ENCODE peak calls at places on chromosomes 5 and 9, in four cellular contexts. X, W, I and Y are unnamed samples.

GRCh38 chr9:2758162-2758950 is 41.0 kb downstream of the KCNV2 start:
- DNase-seq in X (peak), W (no peak), I (no peak), Y (no peak)

GRCh38 chr5:54455413-54456157 is at the start of gene HSPB3:
- DNase-seq in X (peak), W (no peak), I (no peak), Y (no peak)

GRCh38 chr5:141737485-141737884 is 55.5 kb upstream of the ARAP3 start:
- DNase-seq in X (no peak), W (no peak), I (no peak), Y (no peak)

GRCh38 chr5:389197-389821 is 53.7 kb upstream of the EXOC3 start:
- DNase-seq in X (no peak), W (no peak), I (no peak), Y (no peak)

GRCh38 chr9:88258012-88258411 is 119.7 kb upstream of the SPATA31C2 start:
- DNase-seq in X (peak), W (no peak), I (no peak), Y (no peak)

GRCh38 chr9:14782652-14783051 is 60.1 kb upstream of the CER1 start:
- DNase-seq in X (no peak), W (no peak), I (peak), Y (no peak)

GRCh38 chr5:72760259-72760658 is 56.2 kb upstream of the TNPO1 start:
- DNase-seq in X (peak), W (no peak), I (no peak), Y (no peak)

GRCh38 chr5:173707392-173707791 is 90.9 kb upstream of the BOD1 start:
- DNase-seq in X (peak), W (no peak), I (no peak), Y (no peak)

GRCh38 chr9:119509291-119509905 is 140.2 kb upstream of the BRINP1 start:
- DNase-seq in X (no peak), W (no peak), I (no peak), Y (no peak)

GRCh38 chr5:16866795-16867584 is 69.1 kb downstream of the MYO10 start:
- DNase-seq in X (peak), W (peak), I (peak), Y (peak)

GRCh38 chr5:142403583-142403982 is 78.8 kb upstream of the SPRY4 start:
- DNase-seq in X (no peak), W (no peak), I (peak), Y (no peak)

GRCh38 chr9:6827370-6827949 is 69.7 kb downstream of the KDM4C start:
- DNase-seq in X (peak), W (peak), I (peak), Y (no peak)

GRCh38 chr5:10668697-10669096 is 92.3 kb downstream of the DAP start:
- DNase-seq in X (no peak), W (no peak), I (no peak), Y (no peak)

GRCh38 chr9:72149231-72149975 is at the start of gene GDA:
- DNase-seq in X (no peak), W (peak), I (peak), Y (peak)

GRCh38 chr9:109110326-109111014 is 9.3 kb downstream of the TMEM245 start:
- DNase-seq in X (peak), W (no peak), I (no peak), Y (no peak)

GRCh38 chr9:136719212-136719880 is 7.0 kb downstream of the DIPK1B start:
- DNase-seq in X (no peak), W (no peak), I (no peak), Y (peak)

GRCh38 chr5:113295111-113295539 is 139.7 kb downstream of the TSSK1B start:
- DNase-seq in X (no peak), W (no peak), I (no peak), Y (no peak)

GRCh38 chr9:124757589-124757988 is 13.5 kb downstream of the NR6A1 start:
- DNase-seq in X (no peak), W (no peak), I (peak), Y (no peak)

GRCh38 chr5:141349917-141350619 is at the start of gene PCDHGB1:
- DNase-seq in X (peak), W (no peak), I (peak), Y (peak)

GRCh38 chr5:10595305-10595677 is 31.4 kb downstream of the ANKRD33B start:
- DNase-seq in X (peak), W (no peak), I (no peak), Y (no peak)

GRCh38 chr5:66805514-66806430 is 209.6 kb downstream of the MAST4 start:
- DNase-seq in X (no peak), W (no peak), I (no peak), Y (no peak)

GRCh38 chr5:172777381-172778222 is 6.6 kb upstream of the DUSP1 start:
- DNase-seq in X (peak), W (no peak), I (peak), Y (no peak)

GRCh38 chr5:43301653-43302091 is 11.5 kb downstream of the HMGCS1 start:
- DNase-seq in X (peak), W (no peak), I (no peak), Y (no peak)

GRCh38 chr9:107005201-107005600 is 142.2 kb downstream of the ZNF462 start:
- DNase-seq in X (no peak), W (no peak), I (peak), Y (no peak)

GRCh38 chr5:144504929-144505578 is 334.4 kb downstream of the KCTD16 start:
- DNase-seq in X (no peak), W (no peak), I (peak), Y (no peak)

GRCh38 chr5:154087260-154087659 is 48.5 kb downstream of the MFAP3 start:
- DNase-seq in X (no peak), W (no peak), I (no peak), Y (no peak)

GRCh38 chr5:132788508-132788907 is 11.5 kb upstream of the SEPTIN8 start:
- DNase-seq in X (no peak), W (no peak), I (no peak), Y (no peak)

GRCh38 chr9:110452227-110452801 is 114.7 kb upstream of the TXNDC8 start:
- DNase-seq in X (peak), W (no peak), I (no peak), Y (no peak)

GRCh38 chr5:61332369-61332745 is 299 bp downstream of the ZSWIM6 start:
- DNase-seq in X (peak), W (peak), I (peak), Y (no peak)

GRCh38 chr9:100595391-100596199 is 17.7 kb downstream of the CAVIN4 start:
- DNase-seq in X (peak), W (peak), I (peak), Y (no peak)

GRCh38 chr9:92749071-92749933 is 15.3 kb downstream of the BICD2 start:
- DNase-seq in X (no peak), W (no peak), I (no peak), Y (peak)

GRCh38 chr5:90293931-90294330 is 115.6 kb downstream of the CETN3 start:
- DNase-seq in X (peak), W (no peak), I (peak), Y (peak)

GRCh38 chr5:137137013-137137632 is 362.0 kb downstream of the SPOCK1 start:
- DNase-seq in X (no peak), W (no peak), I (peak), Y (peak)
- H2BK15ac ChIP-seq in X (no peak), W (no peak), I (no peak), Y (no peak)

GRCh38 chr5:80249876-80250275 is 6.0 kb downstream of the SERINC5 start:
- DNase-seq in X (peak), W (no peak), I (no peak), Y (no peak)

GRCh38 chr5:80243567-80243966 is 12.3 kb downstream of the SERINC5 start:
- DNase-seq in X (no peak), W (no peak), I (no peak), Y (no peak)

GRCh38 chr5:80245986-80246781 is 9.7 kb downstream of the SERINC5 start:
- DNase-seq in X (peak), W (peak), I (peak), Y (no peak)

GRCh38 chr5:80248378-80248777 is 7.5 kb downstream of the SERINC5 start:
- DNase-seq in X (no peak), W (no peak), I (no peak), Y (no peak)

DNA sequence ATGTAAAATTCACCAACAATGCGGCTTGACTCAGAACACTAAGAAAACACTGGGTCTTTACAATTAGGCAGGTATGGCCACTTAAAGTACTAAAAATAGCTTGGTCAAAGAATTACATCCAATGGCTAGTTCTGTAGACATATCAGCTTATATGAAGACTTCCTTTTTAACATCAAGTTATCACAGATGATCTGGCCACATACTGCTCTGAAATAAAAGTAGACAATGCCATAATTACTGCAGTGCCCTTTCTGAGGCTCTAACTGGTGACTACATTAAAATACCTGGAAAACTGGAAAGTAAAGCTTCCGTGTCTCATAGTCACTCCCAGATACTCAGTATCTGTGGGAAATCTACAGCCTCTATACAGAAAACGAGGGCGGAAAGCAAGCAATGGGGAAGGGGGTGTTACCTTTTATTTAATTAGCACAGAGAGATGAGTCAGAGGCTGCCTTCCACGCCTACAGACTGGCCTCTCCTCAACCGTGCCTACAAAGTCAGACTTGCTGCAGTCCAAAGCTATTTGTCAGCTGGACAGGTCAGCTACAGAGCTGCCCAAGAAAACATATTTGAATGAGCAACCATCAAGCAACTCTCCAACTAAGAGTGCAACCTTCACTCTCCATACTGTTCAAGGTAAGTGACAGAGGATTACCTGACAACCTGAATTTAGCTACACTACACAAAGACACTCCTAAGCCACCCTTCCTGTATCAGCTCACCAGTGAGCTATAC is 8.7 kb downstream of the SERINC5 start:
- DNase-seq in X (peak), W (peak), I (peak), Y (peak)
- H2AK5ac ChIP-seq in X (peak), W (no peak), I (no peak), Y (no peak)

DNA sequence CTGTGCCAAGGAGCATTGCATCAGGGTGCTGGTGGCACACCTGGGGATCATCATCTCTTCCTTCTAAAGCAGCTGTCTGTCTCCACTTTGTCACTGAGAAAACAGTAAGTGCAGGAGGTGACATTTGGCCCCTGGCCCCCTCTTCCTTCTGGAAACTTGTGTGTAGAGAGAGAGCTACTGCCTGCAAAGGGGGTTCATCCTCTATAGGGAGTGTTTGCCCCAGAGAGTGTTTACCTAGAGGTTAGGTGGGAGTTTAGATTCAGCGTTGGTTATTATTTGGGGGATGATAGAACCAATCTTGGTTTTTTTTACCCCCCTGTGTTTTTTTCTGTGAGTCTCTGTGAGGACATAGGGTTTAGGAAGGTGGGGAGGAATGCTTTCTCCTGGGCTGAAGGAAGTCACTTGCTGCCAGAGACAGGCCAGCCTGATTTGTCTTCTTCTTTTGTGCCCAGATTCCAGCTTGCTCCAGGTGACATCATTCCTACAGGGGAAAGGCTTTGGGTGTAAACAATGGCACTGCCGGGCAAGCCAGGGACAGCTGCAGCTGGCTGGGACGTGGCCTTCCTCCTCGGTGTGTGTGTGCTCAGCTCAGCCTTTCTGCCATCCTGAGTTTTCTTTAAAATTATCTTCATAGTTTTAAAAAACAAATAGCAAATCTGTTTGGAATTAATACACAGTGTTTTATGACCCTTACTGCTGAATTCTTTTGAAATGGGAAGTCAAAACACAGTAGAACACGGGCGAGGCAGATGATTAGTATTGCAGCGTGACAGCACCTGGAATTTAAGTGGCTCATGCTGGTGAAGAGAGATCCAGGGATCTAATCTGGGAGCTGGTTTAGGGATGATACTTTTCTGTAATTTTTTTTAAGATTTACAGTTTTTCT is 24.5 kb downstream of the PRRC2B start:
- DNase-seq in X (peak), W (no peak), I (peak), Y (peak)
- H3K23ac ChIP-seq in X (no peak), W (no peak), I (no peak), Y (no peak)

DNA sequence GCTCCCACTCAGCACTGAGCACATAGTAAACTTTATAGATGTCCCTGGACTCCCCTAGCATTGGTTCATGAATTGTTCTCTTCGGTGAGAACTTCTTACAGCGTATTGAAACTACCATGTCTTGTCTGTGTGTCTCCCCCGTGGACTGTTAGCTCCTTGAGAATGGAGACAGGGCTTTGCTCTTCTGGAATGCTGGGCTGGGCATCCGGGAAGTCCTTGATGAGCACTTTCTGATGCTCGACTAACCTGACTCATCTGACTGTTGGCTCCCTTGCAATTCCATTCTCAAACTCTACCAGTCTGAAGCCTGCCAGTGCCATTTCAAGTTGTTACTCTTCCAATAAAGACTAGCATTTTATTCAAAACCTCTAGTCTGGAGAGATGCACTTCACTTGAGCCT is 15.0 kb upstream of the PFDN1 start:
- DNase-seq in X (peak), W (no peak), I (no peak), Y (no peak)
- H2BK15ac ChIP-seq in X (no peak), W (no peak), I (no peak), Y (no peak)

GRCh38 chr5:53003144-53003543 is 14.0 kb downstream of the ITGA2 start:
- DNase-seq in X (no peak), W (no peak), I (no peak), Y (no peak)
- H2AK5ac ChIP-seq in X (no peak), W (no peak), I (no peak), Y (no peak)